ENCODE peak calls at places on chromosomes 6 and 20, in seven cellular contexts. One of them, this sample, is unnamed. For H3K4me1, the result is how much of the 10 kb centered on the place peaks cover.

GRCh38 chr6:149854532-149854931 is 9.6 kb downstream of the LRP11 start:
- DNase-seq in K562: no peak
- DNase-seq in tibial nerve: no peak
- DNase-seq in aorta: peak
- DNase-seq in IMR-90: no peak
- DNase-seq in transverse colon: no peak
- DNase-seq in mesenchymal stem cell: no peak
- DNase-seq in this sample: no peak

GRCh38 chr6:28710466-28711191 is 184.9 kb downstream of the GPX5 start:
- DNase-seq in K562: peak
- DNase-seq in tibial nerve: no peak
- DNase-seq in aorta: no peak
- DNase-seq in IMR-90: peak
- DNase-seq in transverse colon: no peak
- DNase-seq in mesenchymal stem cell: peak
- DNase-seq in this sample: no peak

GRCh38 chr6:2563635-2564034 is 187.1 kb downstream of the MYLK4 start:
- DNase-seq in K562: no peak
- DNase-seq in tibial nerve: no peak
- DNase-seq in aorta: no peak
- DNase-seq in IMR-90: peak
- DNase-seq in transverse colon: no peak
- DNase-seq in mesenchymal stem cell: no peak
- DNase-seq in this sample: peak

GRCh38 chr6:57097596-57097995 is 7.6 kb downstream of the ZNF451 start:
- DNase-seq in K562: no peak
- DNase-seq in tibial nerve: no peak
- DNase-seq in aorta: no peak
- DNase-seq in IMR-90: peak
- DNase-seq in transverse colon: no peak
- DNase-seq in mesenchymal stem cell: peak
- DNase-seq in this sample: no peak

GRCh38 chr20:17898548-17898994 is 70.0 kb downstream of the SNX5 start:
- DNase-seq in K562: peak
- DNase-seq in tibial nerve: peak
- DNase-seq in aorta: peak
- DNase-seq in IMR-90: peak
- DNase-seq in transverse colon: peak
- DNase-seq in mesenchymal stem cell: peak
- DNase-seq in this sample: peak

GRCh38 chr20:40472905-40473304 is 216.1 kb downstream of the MAFB start:
- DNase-seq in K562: no peak
- DNase-seq in tibial nerve: no peak
- DNase-seq in aorta: no peak
- DNase-seq in IMR-90: no peak
- DNase-seq in transverse colon: no peak
- DNase-seq in mesenchymal stem cell: no peak
- DNase-seq in this sample: no peak

GRCh38 chr6:170062209-170062903 is 228.5 kb downstream of the DLL1 start:
- DNase-seq in K562: no peak
- DNase-seq in tibial nerve: no peak
- DNase-seq in aorta: peak
- DNase-seq in IMR-90: no peak
- DNase-seq in transverse colon: peak
- DNase-seq in mesenchymal stem cell: no peak
- DNase-seq in this sample: no peak

GRCh38 chr6:36888654-36889481 is 3.1 kb downstream of the C6orf89 start:
- DNase-seq in K562: peak
- DNase-seq in tibial nerve: no peak
- DNase-seq in aorta: no peak
- DNase-seq in IMR-90: no peak
- DNase-seq in transverse colon: no peak
- DNase-seq in mesenchymal stem cell: no peak
- DNase-seq in this sample: no peak

GRCh38 chr20:4130404-4131189 is 115.2 kb upstream of the RNF24 start:
- DNase-seq in K562: peak
- DNase-seq in tibial nerve: no peak
- DNase-seq in aorta: no peak
- DNase-seq in IMR-90: peak
- DNase-seq in transverse colon: no peak
- DNase-seq in mesenchymal stem cell: peak
- DNase-seq in this sample: no peak

GRCh38 chr6:36109092-36109491 is 21.2 kb upstream of the MAPK13 start:
- DNase-seq in K562: no peak
- DNase-seq in tibial nerve: no peak
- DNase-seq in aorta: no peak
- DNase-seq in IMR-90: no peak
- DNase-seq in transverse colon: no peak
- DNase-seq in mesenchymal stem cell: no peak
- DNase-seq in this sample: no peak

GRCh38 chr6:33316603-33317417 is 734 bp downstream of the ZBTB22 start:
- DNase-seq in K562: no peak
- DNase-seq in tibial nerve: no peak
- DNase-seq in aorta: no peak
- DNase-seq in IMR-90: no peak
- DNase-seq in transverse colon: no peak
- DNase-seq in mesenchymal stem cell: no peak
- DNase-seq in this sample: no peak

GRCh38 chr6:54992789-54993188 is 146.2 kb downstream of the FAM83B start:
- DNase-seq in K562: no peak
- DNase-seq in tibial nerve: no peak
- DNase-seq in aorta: no peak
- DNase-seq in IMR-90: peak
- DNase-seq in transverse colon: no peak
- DNase-seq in mesenchymal stem cell: no peak
- DNase-seq in this sample: no peak

GRCh38 chr20:4297141-4297826 is 281.9 kb upstream of the RNF24 start:
- DNase-seq in K562: no peak
- DNase-seq in tibial nerve: no peak
- DNase-seq in aorta: peak
- DNase-seq in IMR-90: peak
- DNase-seq in transverse colon: no peak
- DNase-seq in mesenchymal stem cell: no peak
- DNase-seq in this sample: no peak

GRCh38 chr6:169212897-169213813 is 40.5 kb downstream of the THBS2 start:
- DNase-seq in K562: peak
- DNase-seq in tibial nerve: peak
- DNase-seq in aorta: peak
- DNase-seq in IMR-90: peak
- DNase-seq in transverse colon: peak
- DNase-seq in mesenchymal stem cell: peak
- DNase-seq in this sample: peak

GRCh38 chr20:12203981-12204380 is 286.3 kb downstream of the BTBD3 start:
- DNase-seq in K562: no peak
- DNase-seq in tibial nerve: no peak
- DNase-seq in aorta: no peak
- DNase-seq in IMR-90: no peak
- DNase-seq in transverse colon: no peak
- DNase-seq in mesenchymal stem cell: no peak
- DNase-seq in this sample: no peak

GRCh38 chr6:36382976-36383375 is 4.5 kb downstream of the ETV7 start:
- DNase-seq in K562: no peak
- DNase-seq in tibial nerve: no peak
- DNase-seq in aorta: no peak
- DNase-seq in IMR-90: no peak
- DNase-seq in transverse colon: no peak
- DNase-seq in mesenchymal stem cell: no peak
- DNase-seq in this sample: no peak

GRCh38 chr6:1240766-1241165 is 71.1 kb upstream of the FOXQ1 start:
- DNase-seq in K562: no peak
- DNase-seq in tibial nerve: no peak
- DNase-seq in aorta: no peak
- DNase-seq in IMR-90: peak
- DNase-seq in transverse colon: no peak
- DNase-seq in mesenchymal stem cell: no peak
- DNase-seq in this sample: no peak

GRCh38 chr20:49228676-49229075 is 9.5 kb downstream of the DDX27 start:
- DNase-seq in K562: no peak
- DNase-seq in tibial nerve: no peak
- DNase-seq in aorta: no peak
- DNase-seq in IMR-90: no peak
- DNase-seq in transverse colon: no peak
- DNase-seq in mesenchymal stem cell: no peak
- DNase-seq in this sample: no peak

GRCh38 chr6:96942676-96943075 is 18.1 kb downstream of the KLHL32 start:
- DNase-seq in K562: no peak
- DNase-seq in tibial nerve: no peak
- DNase-seq in aorta: no peak
- DNase-seq in IMR-90: no peak
- DNase-seq in transverse colon: no peak
- DNase-seq in mesenchymal stem cell: no peak
- DNase-seq in this sample: no peak

GRCh38 chr6:10163159-10163962 is 251.5 kb downstream of the TFAP2A start:
- DNase-seq in K562: no peak
- DNase-seq in tibial nerve: no peak
- DNase-seq in aorta: no peak
- DNase-seq in IMR-90: no peak
- DNase-seq in transverse colon: no peak
- DNase-seq in mesenchymal stem cell: no peak
- DNase-seq in this sample: no peak

GRCh38 chr6:158406736-158407135 is 94.5 kb downstream of the TULP4 start:
- DNase-seq in K562: no peak
- DNase-seq in tibial nerve: no peak
- DNase-seq in aorta: no peak
- DNase-seq in IMR-90: no peak
- DNase-seq in transverse colon: no peak
- DNase-seq in mesenchymal stem cell: no peak
- DNase-seq in this sample: no peak

GRCh38 chr6:137878070-137878809 is 11.2 kb downstream of the TNFAIP3 start:
- DNase-seq in K562: no peak
- DNase-seq in tibial nerve: no peak
- DNase-seq in aorta: no peak
- DNase-seq in IMR-90: no peak
- DNase-seq in transverse colon: no peak
- DNase-seq in mesenchymal stem cell: no peak
- DNase-seq in this sample: no peak
- H3K27ac ChIP-seq in K562: no peak
- H3K27ac ChIP-seq in tibial nerve: peak
- H3K27ac ChIP-seq in aorta: no peak
- H3K27ac ChIP-seq in IMR-90: no peak
- H3K27ac ChIP-seq in transverse colon: peak
- H3K27ac ChIP-seq in mesenchymal stem cell: no peak
- H3K27ac ChIP-seq in this sample: no peak

GRCh38 chr6:88633782-88634181 is 329.6 kb downstream of the RNGTT start:
- DNase-seq in K562: no peak
- DNase-seq in tibial nerve: no peak
- DNase-seq in aorta: no peak
- DNase-seq in IMR-90: no peak
- DNase-seq in transverse colon: no peak
- DNase-seq in mesenchymal stem cell: no peak
- DNase-seq in this sample: no peak

GRCh38 chr6:88641178-88641903 is 322.1 kb downstream of the RNGTT start:
- DNase-seq in K562: no peak
- DNase-seq in tibial nerve: no peak
- DNase-seq in aorta: no peak
- DNase-seq in IMR-90: peak
- DNase-seq in transverse colon: no peak
- DNase-seq in mesenchymal stem cell: peak
- DNase-seq in this sample: no peak

GRCh38 chr6:88631830-88632229 is 331.6 kb downstream of the RNGTT start:
- DNase-seq in K562: no peak
- DNase-seq in tibial nerve: no peak
- DNase-seq in aorta: no peak
- DNase-seq in IMR-90: no peak
- DNase-seq in transverse colon: no peak
- DNase-seq in mesenchymal stem cell: no peak
- DNase-seq in this sample: no peak

GRCh38 chr6:88637761-88638160 is 325.7 kb downstream of the RNGTT start:
- DNase-seq in K562: no peak
- DNase-seq in tibial nerve: no peak
- DNase-seq in aorta: no peak
- DNase-seq in IMR-90: no peak
- DNase-seq in transverse colon: no peak
- DNase-seq in mesenchymal stem cell: no peak
- DNase-seq in this sample: no peak

DNA sequence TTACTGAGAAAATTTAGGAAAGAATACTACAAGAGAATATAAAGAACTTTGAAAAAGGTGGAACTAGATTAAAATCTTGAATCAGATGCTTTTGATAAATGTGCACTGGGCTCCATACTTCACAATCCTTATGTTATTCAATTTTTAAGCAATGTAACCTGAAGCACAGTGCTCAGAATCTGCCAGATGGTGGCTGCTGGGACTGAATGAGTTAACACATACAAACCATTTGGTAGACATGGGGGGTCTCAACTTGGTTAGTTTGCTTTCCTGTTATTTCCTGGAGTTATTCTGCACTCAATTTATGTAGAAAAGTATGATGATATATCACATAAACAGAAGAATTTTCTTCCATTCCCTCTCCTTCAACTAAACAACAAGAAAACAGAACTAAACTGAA is 326.5 kb downstream of the RNGTT start:
- DNase-seq in K562: no peak
- DNase-seq in tibial nerve: no peak
- DNase-seq in aorta: no peak
- DNase-seq in IMR-90: no peak
- DNase-seq in transverse colon: no peak
- DNase-seq in mesenchymal stem cell: no peak
- DNase-seq in this sample: no peak
- H3K4me3 ChIP-seq in K562: no peak
- H3K4me3 ChIP-seq in tibial nerve: no peak
- H3K4me3 ChIP-seq in aorta: no peak
- H3K4me3 ChIP-seq in IMR-90: no peak
- H3K4me3 ChIP-seq in transverse colon: no peak
- H3K4me3 ChIP-seq in mesenchymal stem cell: no peak
- H3K4me3 ChIP-seq in this sample: no peak

GRCh38 chr6:148746363-148747144 is at the start of gene UST:
- DNase-seq in K562: peak
- DNase-seq in tibial nerve: peak
- DNase-seq in aorta: peak
- DNase-seq in IMR-90: peak
- DNase-seq in transverse colon: peak
- DNase-seq in mesenchymal stem cell: peak
- DNase-seq in this sample: peak
- H3K4me1 ChIP-seq in K562: under half
- H3K4me1 ChIP-seq in tibial nerve: under half
- H3K4me1 ChIP-seq in aorta: under half
- H3K4me1 ChIP-seq in IMR-90: under half
- H3K4me1 ChIP-seq in transverse colon: under half
- H3K4me1 ChIP-seq in mesenchymal stem cell: under half
- H3K4me1 ChIP-seq in this sample: under half

GRCh38 chr6:42159431-42160024 is 13.6 kb upstream of the GUCA1A start:
- DNase-seq in K562: no peak
- DNase-seq in tibial nerve: no peak
- DNase-seq in aorta: no peak
- DNase-seq in IMR-90: no peak
- DNase-seq in transverse colon: no peak
- DNase-seq in mesenchymal stem cell: no peak
- DNase-seq in this sample: peak

GRCh38 chr6:42158631-42159030 is 14.5 kb upstream of the GUCA1A start:
- DNase-seq in K562: no peak
- DNase-seq in tibial nerve: no peak
- DNase-seq in aorta: no peak
- DNase-seq in IMR-90: no peak
- DNase-seq in transverse colon: no peak
- DNase-seq in mesenchymal stem cell: no peak
- DNase-seq in this sample: no peak

GRCh38 chr6:42156638-42157037 is 14.2 kb upstream of the C6orf132 start:
- DNase-seq in K562: no peak
- DNase-seq in tibial nerve: no peak
- DNase-seq in aorta: no peak
- DNase-seq in IMR-90: no peak
- DNase-seq in transverse colon: no peak
- DNase-seq in mesenchymal stem cell: no peak
- DNase-seq in this sample: no peak

GRCh38 chr6:42155293-42155692 is 12.9 kb upstream of the C6orf132 start:
- DNase-seq in K562: no peak
- DNase-seq in tibial nerve: no peak
- DNase-seq in aorta: no peak
- DNase-seq in IMR-90: no peak
- DNase-seq in transverse colon: no peak
- DNase-seq in mesenchymal stem cell: no peak
- DNase-seq in this sample: no peak

GRCh38 chr6:42158011-42158410 is 15.2 kb upstream of the GUCA1A start:
- DNase-seq in K562: no peak
- DNase-seq in tibial nerve: no peak
- DNase-seq in aorta: no peak
- DNase-seq in IMR-90: peak
- DNase-seq in transverse colon: no peak
- DNase-seq in mesenchymal stem cell: peak
- DNase-seq in this sample: no peak
- H3K27ac ChIP-seq in K562: no peak
- H3K27ac ChIP-seq in tibial nerve: no peak
- H3K27ac ChIP-seq in aorta: no peak
- H3K27ac ChIP-seq in IMR-90: no peak
- H3K27ac ChIP-seq in transverse colon: no peak
- H3K27ac ChIP-seq in mesenchymal stem cell: no peak
- H3K27ac ChIP-seq in this sample: no peak